ENCODE peak calls at places on chromosomes 7 and 10, in four cellular contexts. P is heart left ventricle, C is A549, S is fibroblast of lung. K is an unnamed sample.

GRCh38 chr10:46556515-46557318 is at the start of gene GPRIN2:
- DNase-seq in C (no peak), S (no peak), P (peak), K (peak)

GRCh38 chr7:28395806-28396205 is 16.5 kb upstream of the CREB5 start:
- DNase-seq in P (no peak), C (no peak), S (peak), K (no peak)

GRCh38 chr10:104707602-104708160 is 66.6 kb downstream of the SORCS3 start:
- DNase-seq in S (no peak), C (no peak), P (no peak), K (no peak)

GRCh38 chr10:48365668-48366067 is 59.2 kb downstream of the MAPK8 start:
- DNase-seq in P (no peak), C (no peak), S (no peak), K (no peak)

GRCh38 chr7:3301831-3302618 is 973 bp downstream of the SDK1 start:
- DNase-seq in S (peak), C (peak), P (peak), K (peak)

GRCh38 chr10:34635111-34635510 is 180.0 kb downstream of the PARD3 start:
- DNase-seq in C (no peak), P (no peak), S (no peak), K (no peak)

GRCh38 chr10:47358457-47358856 is 10.3 kb downstream of the RBP3 start:
- DNase-seq in S (no peak), P (no peak), C (no peak), K (no peak)

GRCh38 chr7:129824291-129825004 is 128.3 kb downstream of the UBE2H start:
- DNase-seq in P (no peak), C (no peak), S (no peak), K (no peak)

GRCh38 chr10:126387041-126387908 is 1.0 kb downstream of the ADAM12 start:
- DNase-seq in C (peak), P (peak), S (peak), K (peak)

GRCh38 chr10:132346806-132347205 is 14.8 kb downstream of the LRRC27 start:
- DNase-seq in P (no peak), S (no peak), C (no peak), K (no peak)

GRCh38 chr10:91006001-91006751 is 85.3 kb upstream of the ANKRD1 start:
- DNase-seq in S (peak), C (peak), P (peak), K (peak)

GRCh38 chr10:97109562-97109961 is 76.2 kb downstream of the SLIT1 start:
- DNase-seq in C (no peak), P (no peak), S (no peak), K (no peak)

GRCh38 chr7:4216016-4216415 is 466.1 kb upstream of the FOXK1 start:
- DNase-seq in C (no peak), S (no peak), P (no peak), K (peak)

GRCh38 chr7:7829667-7830066 is 111.3 kb upstream of the RPA3 start:
- DNase-seq in C (no peak), S (no peak), P (no peak), K (no peak)

GRCh38 chr7:78769551-78770101 is 683.8 kb downstream of the MAGI2 start:
- DNase-seq in C (no peak), P (no peak), S (peak), K (no peak)

GRCh38 chr7:16851829-16852228 is 30.0 kb downstream of the AGR3 start:
- DNase-seq in P (no peak), S (no peak), C (no peak), K (no peak)

GRCh38 chr7:16084370-16084769 is 337.0 kb downstream of the CRPPA start:
- DNase-seq in P (no peak), S (peak), C (no peak), K (no peak)

GRCh38 chr10:46272863-46273415 is 13.9 kb upstream of the ANTXRL start:
- DNase-seq in P (no peak), S (no peak), C (no peak), K (no peak)

GRCh38 chr10:43197834-43198681 is 59.8 kb downstream of the CSGALNACT2 start:
- DNase-seq in C (peak), S (no peak), P (no peak), K (no peak)

GRCh38 chr7:146878901-146879300 is 762.3 kb downstream of the CNTNAP2 start:
- DNase-seq in P (no peak), S (no peak), C (no peak), K (no peak)

GRCh38 chr10:88979153-88979562 is 11.4 kb upstream of the FAS start:
- DNase-seq in C (no peak), P (no peak), S (peak), K (peak)

GRCh38 chr7:55593515-55594318 is 21.4 kb upstream of the VOPP1 start:
- DNase-seq in P (no peak), S (peak), C (peak), K (no peak)

GRCh38 chr7:123538189-123538714 is 3.9 kb upstream of the IQUB start:
- DNase-seq in P (no peak), C (peak), S (peak), K (no peak)

GRCh38 chr10:56522166-56522565 is 161.1 kb upstream of the ZWINT start:
- DNase-seq in C (no peak), S (no peak), P (no peak), K (no peak)

GRCh38 chr10:10131984-10132383 is 885.7 kb upstream of the CELF2 start:
- DNase-seq in S (peak), C (no peak), P (no peak), K (no peak)

GRCh38 chr10:8133146-8133545 is 78.7 kb downstream of the GATA3 start:
- DNase-seq in C (no peak), S (no peak), P (no peak), K (no peak)

GRCh38 chr10:62278461-62278910 is 9.8 kb upstream of the RTKN2 start:
- DNase-seq in S (no peak), C (no peak), P (no peak), K (no peak)

GRCh38 chr10:60948871-60949270 is 4.9 kb upstream of the RHOBTB1 start:
- DNase-seq in S (no peak), C (no peak), P (no peak), K (no peak)

GRCh38 chr10:125113661-125114388 is 46.5 kb downstream of the CTBP2 start:
- DNase-seq in P (no peak), C (no peak), S (no peak), K (no peak)

GRCh38 chr10:75186310-75186709 is 24.3 kb upstream of the VDAC2 start:
- DNase-seq in P (no peak), S (no peak), C (no peak), K (no peak)

GRCh38 chr10:119824299-119824698 is 48.3 kb downstream of the MCMBP start:
- DNase-seq in C (no peak), S (no peak), P (no peak), K (no peak)

GRCh38 chr7:110507832-110508231 is 583.1 kb upstream of the LRRN3 start:
- DNase-seq in S (no peak), P (no peak), C (no peak), K (no peak)

DNA sequence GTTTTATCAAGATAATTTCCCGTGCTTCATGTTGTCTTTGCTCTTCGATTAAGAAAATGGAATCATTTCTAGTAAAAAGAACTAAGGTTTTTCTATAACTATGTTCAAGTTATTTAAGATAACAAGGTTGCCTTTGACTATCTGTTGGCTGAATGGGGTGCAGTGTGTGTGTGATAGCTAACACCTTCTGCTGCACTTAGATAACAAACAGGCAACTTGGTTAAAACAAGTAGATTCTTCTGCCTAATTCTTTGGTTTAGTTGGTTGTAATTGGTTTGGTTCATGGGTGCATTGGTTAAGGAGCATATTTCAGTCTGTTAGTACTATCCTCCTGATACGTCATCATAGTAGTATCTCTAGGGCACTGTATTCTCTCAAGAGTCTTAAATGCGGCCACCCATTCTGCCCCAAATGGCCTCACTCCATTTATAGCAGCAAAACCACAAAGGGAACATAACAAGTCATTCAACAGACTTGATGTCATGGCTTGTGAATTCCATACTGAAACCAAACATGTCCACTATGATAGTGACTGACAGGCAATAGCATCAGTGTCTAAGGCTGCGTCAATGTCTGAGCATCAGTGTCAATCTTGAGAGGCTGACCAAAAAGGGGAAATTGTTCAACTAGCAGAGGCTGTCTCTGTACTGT is 55.7 kb downstream of the CCDC3 start:
- DNase-seq in P (no peak), S (no peak), C (no peak), K (no peak)
- H3K27ac ChIP-seq in P (no peak), S (no peak), C (no peak), K (no peak)

GRCh38 chr7:151462306-151462779 is 22.4 kb upstream of the CRYGN start:
- DNase-seq in P (no peak), S (no peak), C (no peak), K (no peak)

GRCh38 chr7:151461096-151461941 is 21.4 kb upstream of the CRYGN start:
- DNase-seq in C (no peak), P (no peak), S (no peak), K (no peak)

GRCh38 chr7:151459726-151460473 is 20.0 kb upstream of the CRYGN start:
- DNase-seq in S (peak), C (peak), P (peak), K (peak)

GRCh38 chr7:151460474-151460855 is 20.5 kb upstream of the CRYGN start:
- DNase-seq in S (no peak), P (no peak), C (no peak), K (no peak)

GRCh38 chr7:151461942-151462230 is 21.9 kb upstream of the CRYGN start:
- DNase-seq in C (no peak), P (no peak), S (no peak), K (no peak)
- TF ChIP-seq CTCF in C (no peak), P (no peak), S (no peak), K (no peak)

GRCh38 chr7:127393370-127394058 is 1.0 kb upstream of the ZNF800 start:
- DNase-seq in P (peak), S (no peak), C (no peak), K (peak)
- H3K27ac ChIP-seq in P (peak), S (peak), C (peak), K (peak)

DNA sequence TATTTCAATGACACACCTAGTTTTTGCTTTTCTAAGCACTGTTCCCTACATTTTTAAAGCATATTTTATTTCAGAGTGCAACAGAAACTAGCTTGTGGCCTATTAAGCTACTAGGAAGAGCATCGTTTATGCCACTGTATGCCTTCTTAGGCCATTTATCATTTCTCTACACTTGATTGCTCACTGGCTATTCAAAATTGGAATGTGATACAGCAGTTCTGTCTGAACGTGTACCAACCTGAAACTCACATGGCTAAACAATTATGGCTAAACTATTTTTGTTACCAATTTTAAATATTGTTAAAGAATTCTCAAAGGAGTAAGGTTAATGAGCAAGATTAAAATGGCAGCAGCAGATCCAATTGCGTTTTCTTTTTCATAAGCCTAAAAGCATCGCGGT is 105.2 kb downstream of the GSAP start:
- DNase-seq in C (no peak), P (no peak), S (no peak), K (no peak)
- TF ChIP-seq CTCF in C (no peak), P (no peak), S (no peak), K (no peak)

GRCh38 chr7:27160546-27161213 is 4.2 kb upstream of the HOXA7 start:
- DNase-seq in S (peak), P (peak), C (peak), K (peak)
- H3K27ac ChIP-seq in S (no peak), P (no peak), C (peak), K (peak)

GRCh38 chr7:156640257-156640948 is at the start of gene RNF32:
- DNase-seq in C (peak), P (peak), S (peak), K (peak)

GRCh38 chr7:156642306-156643045 is 1.9 kb downstream of the RNF32 start:
- DNase-seq in S (no peak), P (no peak), C (no peak), K (no peak)

GRCh38 chr7:156638443-156639077 is 2.0 kb upstream of the RNF32 start:
- DNase-seq in S (no peak), P (no peak), C (no peak), K (no peak)

GRCh38 chr7:156640949-156641485 is 443 bp downstream of the RNF32 start:
- DNase-seq in S (no peak), C (peak), P (peak), K (peak)

DNA sequence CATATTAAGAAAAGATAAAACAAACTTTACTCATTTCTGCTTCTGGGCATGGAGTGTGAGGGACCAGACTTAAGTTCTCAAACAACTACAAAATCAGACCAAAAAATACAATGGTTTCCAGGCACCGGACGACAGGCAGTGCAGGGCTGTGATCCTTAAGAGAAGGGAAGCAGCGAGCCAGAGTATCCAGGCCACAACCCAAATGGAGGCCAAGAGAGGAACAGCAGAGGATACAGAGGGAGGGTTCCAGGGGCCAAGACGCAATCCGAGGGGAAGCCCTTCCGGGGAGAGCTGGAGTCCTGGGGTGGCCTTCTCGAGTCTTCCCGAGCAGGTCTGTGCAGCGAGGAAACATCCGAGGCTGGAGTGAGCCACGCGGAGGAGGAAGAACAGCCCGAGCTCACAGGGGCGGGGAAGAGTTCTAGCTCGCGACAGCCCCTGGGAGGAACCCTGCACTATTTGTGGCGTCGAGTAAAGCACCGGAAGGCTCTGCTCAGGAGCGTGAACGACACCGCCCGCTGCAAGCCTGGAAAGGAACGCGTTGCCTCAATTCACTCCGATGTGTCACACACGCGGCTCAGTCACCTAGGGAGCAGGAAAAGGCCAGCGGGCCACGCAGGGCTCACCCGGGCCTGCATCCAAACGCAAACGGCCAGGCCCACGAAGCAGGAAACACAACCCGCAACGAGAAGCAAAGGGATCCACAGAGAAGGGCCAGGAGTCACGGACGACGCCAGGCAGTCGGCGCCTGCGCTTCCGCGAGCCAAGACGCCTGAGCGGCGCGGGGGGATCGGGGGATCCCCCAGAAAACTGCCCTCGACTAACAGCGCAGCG is 933 bp upstream of the RNF32 start:
- DNase-seq in S (peak), C (no peak), P (no peak), K (no peak)
- TF ChIP-seq CTCF in S (no peak), C (no peak), P (no peak), K (no peak)

DNA sequence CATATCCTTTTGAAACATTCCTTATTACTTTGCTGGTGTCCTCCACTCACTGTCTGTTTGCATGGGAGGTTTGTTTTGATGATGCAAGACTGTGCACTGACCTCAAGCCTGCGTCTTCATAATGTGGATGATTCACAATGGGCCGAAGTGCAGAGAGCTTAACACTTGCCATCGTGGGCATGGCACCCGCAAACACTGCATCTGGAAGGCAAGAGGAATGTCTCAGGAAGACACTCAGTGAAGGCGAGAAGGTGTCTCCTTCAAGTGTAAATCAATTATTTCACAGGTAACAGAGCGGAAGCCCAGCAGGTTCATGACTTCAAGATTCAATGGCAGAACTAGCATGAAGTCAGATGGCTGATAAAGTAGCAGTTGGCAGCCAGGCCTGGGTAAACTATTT is 98.1 kb downstream of the DPY19L1 start:
- DNase-seq in S (peak), C (peak), P (no peak), K (no peak)
- H3K27ac ChIP-seq in S (no peak), C (peak), P (no peak), K (no peak)

GRCh38 chr10:113450906-113451305 is 101.9 kb upstream of the HABP2 start:
- DNase-seq in S (no peak), C (no peak), P (no peak), K (no peak)
- TF ChIP-seq CTCF in S (no peak), C (no peak), P (no peak), K (no peak)

GRCh38 chr7:31935671-31936070 is 134.5 kb downstream of the PDE1C start:
- DNase-seq in C (no peak), P (no peak), S (no peak), K (no peak)

GRCh38 chr7:31939076-31939475 is 131.1 kb downstream of the PDE1C start:
- DNase-seq in P (no peak), S (no peak), C (peak), K (no peak)

GRCh38 chr7:31938650-31939049 is 131.6 kb downstream of the PDE1C start:
- DNase-seq in P (no peak), C (peak), S (no peak), K (no peak)

GRCh38 chr7:31937982-31938381 is 132.2 kb downstream of the PDE1C start:
- DNase-seq in P (no peak), C (no peak), S (no peak), K (no peak)

GRCh38 chr7:31940167-31940566 is 130.0 kb downstream of the PDE1C start:
- DNase-seq in S (no peak), C (no peak), P (no peak), K (no peak)
- H3K27ac ChIP-seq in S (no peak), C (peak), P (no peak), K (no peak)